ENCODE peak calls at places on chromosome 12, in eight cellular contexts. J is transverse colon, S is GM12892, X is stomach, M is spleen, T is K562, D is prostate gland, N is suprapubic skin. E is an unnamed sample.

GRCh38 chr12:46547421-46548340 is 175.1 kb upstream of the SLC38A2 start:
- DNase-seq in J (no peak), S (no peak), X (no peak), M (no peak), T (no peak), D (no peak), N (no peak), E (no peak)

GRCh38 chr12:1320021-1320420 is 274.4 kb downstream of the FBXL14 start:
- DNase-seq in J (no peak), S (no peak), X (no peak), M (no peak), T (no peak), D (no peak), N (no peak), E (no peak)

GRCh38 chr12:132054983-132055382 is 89.1 kb downstream of the DDX51 start:
- DNase-seq in J (no peak), S (no peak), X (no peak), M (no peak), T (no peak), D (no peak), N (peak; percentile 4), E (no peak)

GRCh38 chr12:56193025-56193578 is 3.8 kb upstream of the SMARCC2 start:
- DNase-seq in J (peak; percentile 84), S (peak; percentile 43), X (peak; percentile 85), M (no peak), T (peak; percentile 62), D (peak; percentile 85), N (peak; percentile 84), E (peak; percentile 87)

GRCh38 chr12:125029756-125030358 is 35.4 kb upstream of the AACS start:
- DNase-seq in J (no peak), S (no peak), X (no peak), M (no peak), T (no peak), D (no peak), N (no peak), E (no peak)

GRCh38 chr12:109385339-109386078 is 37.8 kb downstream of the MYO1H start:
- DNase-seq in J (no peak), S (no peak), X (no peak), M (no peak), T (peak; percentile 12), D (no peak), N (peak; percentile 72), E (no peak)

GRCh38 chr12:14267724-14268123 is 97.8 kb upstream of the ATF7IP start:
- DNase-seq in J (no peak), S (no peak), X (no peak), M (no peak), T (no peak), D (no peak), N (no peak), E (no peak)

GRCh38 chr12:132206093-132206434 is 61.8 kb downstream of the NOC4L start:
- DNase-seq in J (no peak), S (no peak), X (no peak), M (no peak), T (no peak), D (no peak), N (no peak), E (no peak)

GRCh38 chr12:24034160-24034559 is 84.7 kb upstream of the SOX5 start:
- DNase-seq in J (no peak), S (no peak), X (no peak), M (no peak), T (no peak), D (no peak), N (no peak), E (no peak)

GRCh38 chr12:113317122-113317521 is 17.8 kb downstream of the SLC8B1 start:
- DNase-seq in J (no peak), S (no peak), X (no peak), M (no peak), T (no peak), D (no peak), N (no peak), E (no peak)

GRCh38 chr12:90757957-90758356 is 197.0 kb downstream of the CCER1 start:
- DNase-seq in J (no peak), S (no peak), X (no peak), M (no peak), T (no peak), D (no peak), N (no peak), E (no peak)

GRCh38 chr12:163406-163986 is 50.5 kb downstream of the SLC6A12 start:
- DNase-seq in J (no peak), S (no peak), X (no peak), M (no peak), T (no peak), D (no peak), N (no peak), E (no peak)

GRCh38 chr12:100612557-100612956 is 39.1 kb downstream of the GAS2L3 start:
- DNase-seq in J (peak; percentile 79), S (no peak), X (peak; percentile 34), M (no peak), T (no peak), D (no peak), N (no peak), E (no peak)

GRCh38 chr12:78418919-78419318 is 445.7 kb upstream of the SYT1 start:
- DNase-seq in J (no peak), S (no peak), X (no peak), M (no peak), T (no peak), D (no peak), N (no peak), E (no peak)

GRCh38 chr12:116539905-116540482 is 19.2 kb upstream of the MAP1LC3B2 start:
- DNase-seq in J (peak; percentile 38), S (no peak), X (peak; percentile 68), M (no peak), T (no peak), D (peak; percentile 44), N (no peak), E (peak; percentile 81)

GRCh38 chr12:58496411-58496810 is 423.9 kb downstream of the LRIG3 start:
- DNase-seq in J (no peak), S (no peak), X (no peak), M (no peak), T (no peak), D (no peak), N (no peak), E (no peak)

GRCh38 chr12:6942331-6942665 is 1.3 kb upstream of the RNU7-1 start:
- DNase-seq in J (no peak), S (no peak), X (no peak), M (peak; percentile 84), T (no peak), D (no peak), N (no peak), E (no peak)

GRCh38 chr12:114898159-114898558 is 214.2 kb upstream of the TBX3 start:
- DNase-seq in J (no peak), S (no peak), X (no peak), M (no peak), T (no peak), D (no peak), N (no peak), E (no peak)

GRCh38 chr12:114904254-114905003 is 220.5 kb upstream of the TBX3 start:
- DNase-seq in J (no peak), S (no peak), X (no peak), M (no peak), T (no peak), D (no peak), N (no peak), E (no peak)

GRCh38 chr12:114902665-114903393 is 218.9 kb upstream of the TBX3 start:
- DNase-seq in J (no peak), S (no peak), X (no peak), M (no peak), T (no peak), D (no peak), N (no peak), E (no peak)

GRCh38 chr12:114903394-114903748 is 219.4 kb upstream of the TBX3 start:
- DNase-seq in J (no peak), S (no peak), X (no peak), M (no peak), T (no peak), D (no peak), N (no peak), E (no peak)

DNA sequence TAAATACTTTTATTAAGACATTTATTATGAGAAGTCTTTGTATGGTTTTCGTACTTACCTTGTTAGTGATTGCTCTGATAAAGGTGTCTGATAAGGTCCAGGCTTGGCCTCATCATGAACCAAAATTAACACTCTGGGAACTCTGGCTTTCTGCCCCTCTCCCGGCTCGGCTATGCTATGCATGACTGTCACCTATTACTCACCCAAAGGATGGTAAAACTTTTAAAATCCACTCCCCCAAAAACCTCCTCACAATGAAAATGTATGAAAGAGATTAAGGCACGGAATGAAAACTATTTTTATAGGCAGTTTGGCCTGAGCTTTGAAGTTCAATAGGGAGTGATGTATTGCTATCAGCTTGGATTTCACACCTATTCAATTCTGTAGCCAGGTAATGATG is 217.3 kb upstream of the TBX3 start:
- DNase-seq in J (no peak), S (no peak), X (no peak), M (no peak), T (no peak), D (no peak), N (no peak), E (no peak)
- TF ChIP-seq POLR2AphosphoS5 in J (no peak), S (no peak), X (no peak), M (no peak), T (no peak), D (no peak), N (no peak), E (no peak)

GRCh38 chr12:53866727-53867126 is 71.9 kb upstream of the HOXC13 start:
- DNase-seq in J (no peak), S (no peak), X (no peak), M (no peak), T (no peak), D (no peak), N (no peak), E (no peak)
- TF ChIP-seq POLR2AphosphoS5 in J (no peak), S (no peak), X (no peak), M (no peak), T (no peak), D (no peak), N (no peak), E (no peak)

DNA sequence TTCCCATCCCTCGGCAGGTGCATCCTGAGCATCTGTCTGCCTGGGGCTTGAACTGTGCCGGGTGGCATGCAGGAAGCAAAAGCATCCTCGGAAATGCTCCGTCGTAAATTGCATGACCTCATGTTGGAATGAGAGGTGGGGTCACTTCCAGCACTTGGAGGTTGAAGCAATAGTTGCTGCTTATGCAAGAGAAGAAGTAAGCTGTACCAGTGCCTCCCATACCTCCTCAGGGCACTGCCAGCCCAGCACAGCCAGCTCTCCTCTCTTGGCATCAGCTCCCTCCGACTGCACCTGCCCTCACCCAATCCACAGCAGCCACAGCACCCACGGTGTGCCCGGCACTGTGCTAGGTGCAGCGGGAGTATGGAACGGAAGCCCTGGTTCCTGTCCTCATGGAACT is 11.5 kb downstream of the TEAD4 start:
- DNase-seq in J (no peak), S (no peak), X (no peak), M (no peak), T (no peak), D (no peak), N (no peak), E (no peak)
- TF ChIP-seq POLR2AphosphoS5 in J (no peak), S (no peak), X (no peak), M (no peak), T (no peak), D (no peak), N (no peak), E (no peak)

DNA sequence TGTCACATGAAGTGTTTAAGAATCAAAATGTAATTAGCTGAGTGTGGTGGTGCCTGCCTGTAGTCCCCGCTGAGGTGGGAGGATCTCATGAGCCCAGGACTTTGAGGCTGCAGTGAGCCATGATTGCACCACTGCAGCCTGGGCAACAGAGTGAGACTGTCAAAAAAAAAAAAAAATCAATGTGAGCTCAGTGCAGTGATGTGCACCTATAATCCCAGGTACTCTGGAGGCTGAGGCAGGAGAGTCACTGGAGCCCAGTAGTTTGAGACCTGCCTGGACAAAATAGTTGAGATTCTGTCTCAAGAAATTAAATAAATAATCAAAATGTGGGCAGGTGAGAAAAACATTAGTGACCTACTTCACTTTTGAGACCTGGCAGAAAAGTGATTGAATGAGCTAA is 140.0 kb downstream of the MON2 start:
- DNase-seq in J (no peak), S (no peak), X (no peak), M (no peak), T (no peak), D (no peak), N (no peak), E (no peak)
- TF ChIP-seq POLR2AphosphoS5 in J (no peak), S (no peak), X (no peak), M (no peak), T (no peak), D (no peak), N (no peak), E (no peak)